ENCODE peak calls at places on chromosome 12, in five cellular contexts. G, Y, U, F and C are unnamed samples.
A peak's percentile ranks its signal among the peaks of the same experiment; 100 is the strongest.

GRCh38 chr12:111596985-111597730 is 2.0 kb downstream of the ATXN2 start:
- DNase-seq in U (peak; percentile 61), G (peak; percentile 81), F (peak; percentile 68), Y (peak; percentile 78), C (peak; percentile 47)

GRCh38 chr12:12467701-12468218 is 94.9 kb downstream of the DUSP16 start:
- DNase-seq in F (no peak), G (no peak), U (no peak), Y (no peak), C (peak; percentile 67)

GRCh38 chr12:32201996-32202395 is 95.3 kb downstream of the BICD1 start:
- DNase-seq in G (peak; percentile 33), Y (no peak), U (no peak), F (no peak), C (no peak)

GRCh38 chr12:117679776-117680175 is 289.0 kb downstream of the KSR2 start:
- DNase-seq in U (no peak), Y (no peak), F (no peak), G (peak; percentile 67), C (no peak)

GRCh38 chr12:51593539-51593938 is 2.5 kb downstream of the SCN8A start:
- DNase-seq in Y (peak; percentile 62), F (no peak), U (no peak), G (peak; percentile 61), C (no peak)

GRCh38 chr12:115973066-115973465 is 304.4 kb downstream of the MED13L start:
- DNase-seq in F (no peak), U (no peak), G (peak; percentile 45), Y (no peak), C (no peak)

GRCh38 chr12:88960213-88960878 is 380.1 kb upstream of the KITLG start:
- DNase-seq in U (no peak), G (peak; percentile 84), F (no peak), Y (no peak), C (no peak)

GRCh38 chr12:122197612-122197966 is 5.9 kb upstream of the B3GNT4 start:
- DNase-seq in Y (no peak), F (no peak), U (no peak), G (no peak), C (no peak)

GRCh38 chr12:5081016-5081415 is 37.3 kb downstream of the KCNA5 start:
- DNase-seq in Y (peak; percentile 72), F (no peak), G (no peak), U (no peak), C (no peak)

GRCh38 chr12:32252199-32253073 is 145.8 kb downstream of the BICD1 start:
- DNase-seq in U (no peak), Y (peak; percentile 12), F (no peak), G (no peak), C (no peak)

GRCh38 chr12:92408072-92408900 is 262.6 kb upstream of the BTG1 start:
- DNase-seq in Y (peak; percentile 77), U (no peak), G (peak; percentile 50), F (no peak), C (peak; percentile 37)

GRCh38 chr12:12899530-12900380 is 8.4 kb downstream of the GPRC5A start:
- DNase-seq in U (no peak), Y (no peak), F (peak; percentile 82), G (peak; percentile 81), C (no peak)

GRCh38 chr12:15208140-15208539 is 13.1 kb downstream of the RERG start:
- DNase-seq in F (no peak), U (no peak), Y (peak; percentile 17), G (no peak), C (no peak)

GRCh38 chr12:122190842-122191668 is 8.1 kb downstream of the LRRC43 start:
- DNase-seq in Y (peak; percentile 88), G (peak; percentile 75), U (no peak), F (no peak), C (peak; percentile 52)

GRCh38 chr12:98544741-98545140 is 29.4 kb downstream of the TMPO start:
- DNase-seq in U (no peak), G (no peak), Y (no peak), F (no peak), C (no peak)

GRCh38 chr12:79422060-79422812 is 268.5 kb downstream of the PAWR start:
- DNase-seq in G (peak; percentile 60), U (no peak), F (no peak), Y (no peak), C (no peak)

GRCh38 chr12:49643961-49644619 is 20.7 kb downstream of the PRPF40B start:
- DNase-seq in U (no peak), Y (no peak), G (no peak), F (no peak), C (no peak)

GRCh38 chr12:96425321-96425720 is 25.1 kb upstream of the CDK17 start:
- DNase-seq in F (no peak), Y (no peak), U (no peak), G (peak; percentile 60), C (no peak)

GRCh38 chr12:52645120-52645761 is 6.8 kb downstream of the KRT2 start:
- DNase-seq in U (no peak), G (no peak), Y (no peak), F (no peak), C (no peak)

GRCh38 chr12:2324375-2324774 is 271.6 kb downstream of the CACNA1C start:
- DNase-seq in U (no peak), F (peak; percentile 81), Y (no peak), G (peak; percentile 89), C (peak; percentile 60)

GRCh38 chr12:121718653-121719239 is 6.2 kb downstream of the TMEM120B start:
- DNase-seq in U (no peak), F (no peak), G (no peak), Y (no peak), C (no peak)

GRCh38 chr12:132162508-132163031 is 18.3 kb downstream of the NOC4L start:
- DNase-seq in G (no peak), U (no peak), F (no peak), Y (no peak), C (no peak)

GRCh38 chr12:80033457-80033856 is 65.9 kb upstream of the OTOGL start:
- DNase-seq in Y (no peak), G (no peak), F (no peak), U (no peak), C (no peak)

GRCh38 chr12:16526693-16527092 is 79.3 kb downstream of the LMO3 start:
- DNase-seq in F (no peak), Y (no peak), U (no peak), G (no peak), C (no peak)

GRCh38 chr12:119182701-119183493 is 4.2 kb downstream of the HSPB8 start:
- DNase-seq in F (no peak), Y (no peak), U (no peak), G (peak; percentile 16), C (no peak)

GRCh38 chr12:131753041-131753440 is 42.2 kb downstream of the SFSWAP start:
- DNase-seq in Y (no peak), G (no peak), F (no peak), U (peak; percentile 30), C (peak; percentile 63)

GRCh38 chr12:27505124-27505523 is 18.9 kb upstream of the PPFIBP1 start:
- DNase-seq in G (no peak), Y (no peak), F (no peak), U (no peak), C (no peak)

GRCh38 chr12:104708891-104709290 is 249.2 kb downstream of the SLC41A2 start:
- DNase-seq in G (no peak), U (no peak), Y (peak; percentile 70), F (no peak), C (no peak)

GRCh38 chr12:104707794-104708558 is 250.1 kb downstream of the SLC41A2 start:
- DNase-seq in F (no peak), G (no peak), U (no peak), Y (no peak), C (no peak)

GRCh38 chr12:104709692-104710435 is 248.2 kb downstream of the SLC41A2 start:
- DNase-seq in U (no peak), Y (no peak), F (no peak), G (no peak), C (peak; percentile 76)

GRCh38 chr12:104704224-104704623 is 247.5 kb downstream of the CHST11 start:
- DNase-seq in G (no peak), Y (no peak), U (no peak), F (no peak), C (peak; percentile 42)

DNA sequence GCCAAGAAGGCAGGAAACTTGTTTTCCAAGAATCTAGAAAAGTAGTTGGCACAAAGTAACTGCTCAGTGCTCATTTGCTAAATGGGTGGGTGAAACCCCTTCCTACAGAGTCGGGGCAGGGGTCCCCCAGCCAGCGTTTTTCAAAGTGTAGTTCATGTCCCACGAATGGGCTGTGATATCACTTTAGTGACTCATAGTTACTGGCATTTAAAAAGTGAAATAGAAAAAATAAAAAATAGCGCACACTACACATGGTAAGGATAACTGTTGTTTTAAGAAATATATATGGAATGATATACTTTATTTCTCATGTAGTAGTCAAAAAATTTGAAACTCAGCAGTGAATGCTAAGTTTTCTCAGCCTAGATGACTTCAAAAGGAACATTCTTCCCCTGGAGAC is 250.4 kb downstream of the CHST11 start:
- DNase-seq in F (no peak), U (no peak), G (no peak), Y (no peak), C (no peak)
- H3K4me1 ChIP-seq in F (peaks cover 23% of the 10 kb centered on the region), U (peaks cover 3% of the 10 kb centered on the region), G (no peaks in the 10 kb centered on the region), Y (peaks cover 35% of the 10 kb centered on the region), C (peaks cover 31% of the 10 kb centered on the region)

GRCh38 chr12:124567673-124568373 is 411 bp upstream of the NCOR2 start:
- DNase-seq in G (peak; percentile 70), Y (peak; percentile 75), U (peak; percentile 86), F (peak; percentile 98), C (peak; percentile 94)

GRCh38 chr12:124565656-124566180 is 1.7 kb downstream of the NCOR2 start:
- DNase-seq in Y (no peak), G (no peak), U (no peak), F (no peak), C (peak; percentile 65)

GRCh38 chr12:124565071-124565491 is 2.3 kb downstream of the NCOR2 start:
- DNase-seq in U (no peak), Y (no peak), G (no peak), F (no peak), C (no peak)

GRCh38 chr12:124567035-124567672 is at the start of gene NCOR2:
- DNase-seq in Y (peak; percentile 64), G (no peak), F (no peak), U (no peak), C (peak; percentile 93)

GRCh38 chr12:124566181-124567034 is 1.0 kb downstream of the NCOR2 start:
- DNase-seq in F (peak; percentile 96), G (peak; percentile 76), U (peak; percentile 92), Y (peak; percentile 91), C (peak; percentile 94)
- TF ChIP-seq POLR2AphosphoS5 in F (peak; percentile 85), G (no peak), U (peak; percentile 61), Y (peak; percentile 80), C (peak; percentile 64)

GRCh38 chr12:124438415-124439056 is 128.9 kb downstream of the NCOR2 start:
- DNase-seq in G (no peak), F (no peak), Y (no peak), U (no peak), C (no peak)
- H3K27ac ChIP-seq in G (no peak overlapping the region), F (peak overlapping the region; percentile 69), Y (no peak overlapping the region), U (peak overlapping the region; percentile 73), C (no peak overlapping the region)

GRCh38 chr12:57154076-57154475 is 6.7 kb upstream of the LRP1-AS start:
- DNase-seq in G (no peak), Y (no peak), U (no peak), F (peak; percentile 62), C (no peak)

GRCh38 chr12:57153420-57153997 is 6.1 kb upstream of the LRP1-AS start:
- DNase-seq in G (no peak), F (peak; percentile 64), Y (no peak), U (no peak), C (no peak)

GRCh38 chr12:57151741-57152407 is 4.5 kb upstream of the LRP1-AS start:
- DNase-seq in Y (no peak), G (peak; percentile 21), U (no peak), F (peak; percentile 84), C (no peak)

GRCh38 chr12:57150400-57150799 is 3.0 kb upstream of the LRP1-AS start:
- DNase-seq in Y (no peak), U (no peak), F (peak; percentile 61), G (no peak), C (no peak)

GRCh38 chr12:57152408-57153038 is 5.1 kb upstream of the LRP1-AS start:
- DNase-seq in U (no peak), F (peak; percentile 89), Y (no peak), G (no peak), C (no peak)
- H3K4me1 ChIP-seq in U (peaks cover 18% of the 10 kb centered on the region), F (peaks cover 62% of the 10 kb centered on the region), Y (no peaks in the 10 kb centered on the region), G (peaks cover 2% of the 10 kb centered on the region), C (peaks cover 64% of the 10 kb centered on the region)